ENCODE peak calls at places on chromosomes 12 and 14, in six cellular contexts. D, N, W, I, S and P are unnamed samples.
A peak's percentile ranks its signal among the peaks of the same experiment; 100 is the strongest.

GRCh38 chr12:108572166-108572790 is 9.9 kb downstream of the ISCU start:
- DNase-seq in I (no peak), D (peak; percentile 90), N (peak; percentile 16), S (no peak), W (peak; percentile 34), P (no peak)

GRCh38 chr14:93045211-93045674 is 70.5 kb downstream of the ITPK1 start:
- DNase-seq in S (no peak), W (no peak), D (no peak), I (no peak), N (no peak), P (no peak)

GRCh38 chr12:74171478-74171909 is 366.1 kb upstream of the ATXN7L3B start:
- DNase-seq in W (no peak), N (no peak), I (no peak), D (no peak), S (peak; percentile 44), P (no peak)

GRCh38 chr12:93741741-93742085 is 64.5 kb downstream of the CRADD start:
- DNase-seq in S (no peak), I (no peak), W (no peak), N (no peak), D (no peak), P (no peak)

GRCh38 chr14:104676694-104677505 is 12.5 kb upstream of the INF2 start:
- DNase-seq in I (no peak), W (no peak), S (no peak), D (no peak), N (no peak), P (no peak)

GRCh38 chr14:72514660-72515025 is 379.3 kb downstream of the DPF3 start:
- DNase-seq in N (no peak), D (no peak), I (no peak), S (no peak), W (no peak), P (no peak)

GRCh38 chr12:65902504-65902903 is 78.2 kb downstream of the HMGA2 start:
- DNase-seq in I (no peak), N (no peak), S (no peak), W (no peak), D (no peak), P (no peak)

GRCh38 chr12:65487679-65488078 is 209.2 kb downstream of the MSRB3 start:
- DNase-seq in S (no peak), W (no peak), N (no peak), D (no peak), I (no peak), P (no peak)

GRCh38 chr12:89936631-89937030 is 228.0 kb upstream of the ATP2B1 start:
- DNase-seq in S (no peak), W (no peak), D (no peak), N (no peak), I (no peak), P (no peak)

GRCh38 chr12:102479099-102479887 is 1.1 kb downstream of the IGF1 start:
- DNase-seq in D (peak; percentile 62), W (peak; percentile 89), S (no peak), N (no peak), I (no peak), P (no peak)

GRCh38 chr14:30223966-30224365 is 296.3 kb upstream of the PRKD1 start:
- DNase-seq in N (no peak), S (no peak), I (peak; percentile 74), D (no peak), W (no peak), P (no peak)

GRCh38 chr14:38208825-38209562 is 1.3 kb downstream of the SSTR1 start:
- DNase-seq in W (no peak), S (peak; percentile 63), I (no peak), D (no peak), N (no peak), P (no peak)

GRCh38 chr14:21278632-21279031 is 1.3 kb upstream of the RPGRIP1 start:
- DNase-seq in I (no peak), N (no peak), W (no peak), S (no peak), D (no peak), P (no peak)

GRCh38 chr12:55842681-55843429 is at the start of gene MMP19:
- DNase-seq in S (no peak), D (no peak), N (no peak), W (no peak), I (no peak), P (no peak)

GRCh38 chr14:104967144-104967413 is 11.1 kb downstream of the AHNAK2 start:
- DNase-seq in N (no peak), D (no peak), W (no peak), S (peak; percentile 68), I (no peak), P (no peak)

GRCh38 chr12:131113562-131113961 is 159.9 kb downstream of the ADGRD1 start:
- DNase-seq in I (no peak), S (peak; percentile 25), N (no peak), D (no peak), W (no peak), P (no peak)

GRCh38 chr14:75306917-75307699 is 28.5 kb downstream of the FOS start:
- DNase-seq in I (no peak), N (peak; percentile 87), D (no peak), S (no peak), W (peak; percentile 10), P (peak; percentile 44)

GRCh38 chr14:45361727-45362126 is 108.7 kb upstream of the MIS18BP1 start:
- DNase-seq in W (no peak), I (no peak), S (no peak), D (no peak), N (no peak), P (no peak)

GRCh38 chr14:23005451-23005850 is 4.5 kb downstream of the C14orf93 start:
- DNase-seq in I (no peak), D (no peak), W (no peak), S (no peak), N (no peak), P (no peak)

GRCh38 chr12:9106067-9106466 is 9.7 kb downstream of the A2M start:
- DNase-seq in W (no peak), D (no peak), S (no peak), N (no peak), I (no peak), P (no peak)

GRCh38 chr14:88166616-88167015 is 156.5 kb downstream of the KCNK10 start:
- DNase-seq in N (no peak), D (no peak), I (no peak), W (no peak), S (no peak), P (no peak)

GRCh38 chr12:24861751-24862575 is 86.9 kb downstream of the BCAT1 start:
- DNase-seq in N (no peak), S (no peak), W (peak; percentile 73), I (no peak), D (no peak), P (no peak)

GRCh38 chr14:36556811-36557433 is 25.5 kb downstream of the NKX2-8 start:
- DNase-seq in I (no peak), D (no peak), S (no peak), N (peak; percentile 30), W (no peak), P (peak; percentile 12)

GRCh38 chr12:98420403-98420800 is 95.0 kb upstream of the TMPO start:
- DNase-seq in S (no peak), W (no peak), D (no peak), I (no peak), N (no peak), P (no peak)

GRCh38 chr12:111685811-111686573 is at the start of the genes ACAD10 and BRAP:
- DNase-seq in W (peak; percentile 88), D (peak; percentile 89), I (peak; percentile 90), S (peak; percentile 89), N (peak; percentile 97), P (peak; percentile 90)

GRCh38 chr12:111685322-111685810 is 390 bp downstream of the BRAP start:
- DNase-seq in S (no peak), W (no peak), N (peak; percentile 17), I (no peak), D (no peak), P (no peak)

GRCh38 chr12:111687255-111687654 is 1.4 kb downstream of the ACAD10 start:
- DNase-seq in I (no peak), N (peak; percentile 77), S (no peak), W (peak; percentile 46), D (peak; percentile 5), P (peak; percentile 33)

GRCh38 chr12:111687952-111688351 is 2.1 kb downstream of the ACAD10 start:
- DNase-seq in D (no peak), S (no peak), W (no peak), I (no peak), N (no peak), P (no peak)

DNA sequence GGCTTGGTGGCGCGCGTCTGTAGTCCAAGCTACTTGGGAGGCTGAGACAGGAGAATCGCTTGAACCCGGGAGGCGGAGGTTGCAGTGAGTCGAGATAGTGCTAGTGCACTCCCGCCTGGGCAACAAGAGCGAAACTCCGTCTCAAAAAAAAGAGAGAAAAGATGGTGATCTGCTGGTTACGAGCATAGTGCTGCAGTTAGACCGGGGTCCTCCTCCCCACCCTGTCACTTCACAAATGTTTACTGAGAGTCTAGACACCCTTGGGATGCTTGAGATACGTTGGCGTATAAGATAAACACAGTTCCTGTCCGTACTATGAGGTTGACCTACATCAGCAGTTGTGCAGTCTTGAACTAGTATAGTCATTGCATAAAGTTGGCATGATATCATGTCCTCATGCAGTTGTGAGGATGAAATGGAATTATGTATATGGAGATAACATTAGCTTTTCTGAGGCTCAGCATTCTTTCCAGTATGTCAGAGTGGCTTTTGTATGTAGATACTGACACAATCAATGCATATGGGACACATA is 787 bp downstream of the ACAD10 start:
- DNase-seq in I (no peak), D (no peak), W (no peak), N (peak; percentile 11), S (no peak), P (no peak)
- H3K4me3 ChIP-seq in I (peak overlapping the region; percentile 97), D (peak overlapping the region; percentile 99), W (peak overlapping the region; percentile 93), N (peak overlapping the region; percentile 79), S (peak overlapping the region; percentile 83), P (peak overlapping the region; percentile 98)

DNA sequence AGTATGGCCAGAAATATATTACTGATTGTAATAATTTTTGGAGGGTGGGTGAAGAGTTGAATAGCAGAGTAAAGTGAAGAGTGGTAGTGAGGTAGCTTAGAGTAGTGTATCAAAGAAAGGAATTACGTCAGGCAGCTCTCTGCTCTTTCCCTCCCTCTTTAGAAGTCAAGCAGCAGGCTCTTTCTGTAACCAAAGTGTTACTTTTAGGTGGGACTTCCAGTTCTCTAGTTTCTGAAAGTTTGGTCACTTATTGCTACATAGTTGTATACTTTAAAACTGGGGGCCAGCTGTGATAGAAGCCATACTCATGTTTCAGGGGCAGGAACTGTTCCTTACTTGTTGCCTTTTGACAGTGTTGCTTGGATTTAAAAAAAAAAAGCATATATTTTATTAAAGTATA is 30.6 kb downstream of the ATF7IP start:
- DNase-seq in D (peak; percentile 45), S (no peak), N (peak; percentile 51), W (no peak), I (no peak), P (no peak)
- H3K4me3 ChIP-seq in D (no peak overlapping the region), S (no peak overlapping the region), N (peak overlapping the region; percentile 29), W (no peak overlapping the region), I (no peak overlapping the region), P (no peak overlapping the region)

DNA sequence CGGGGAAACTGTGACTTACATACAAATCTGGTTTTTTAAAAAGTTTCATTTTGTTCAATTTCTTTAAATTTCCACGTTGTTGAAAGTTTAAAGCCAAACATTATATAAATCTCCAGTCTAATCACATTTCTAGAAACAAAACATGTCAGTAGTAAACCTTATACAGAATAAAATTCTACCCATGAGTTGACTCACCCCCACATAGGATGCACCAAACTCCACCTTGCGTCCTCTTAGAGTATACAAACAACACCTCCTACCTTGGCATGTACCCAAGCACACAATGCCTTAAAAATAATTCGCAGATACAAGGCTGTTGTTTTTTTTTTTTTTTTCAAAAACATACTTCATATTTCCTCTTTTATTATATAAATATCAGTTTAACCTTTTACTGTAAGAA is 3.4 kb downstream of the FBXL14 start:
- DNase-seq in W (peak; percentile 63), I (peak; percentile 43), D (no peak), N (peak; percentile 54), S (no peak), P (no peak)
- H3K4me3 ChIP-seq in W (peak overlapping the region; percentile 1), I (no peak overlapping the region), D (peak overlapping the region; percentile 66), N (peak overlapping the region; percentile 86), S (no peak overlapping the region), P (no peak overlapping the region)

GRCh38 chr12:132582058-132582420 is 28.3 kb downstream of the LRCOL1 start:
- DNase-seq in N (no peak), D (no peak), I (no peak), W (no peak), S (no peak), P (no peak)
- H3K4me3 ChIP-seq in N (no peak overlapping the region), D (no peak overlapping the region), I (no peak overlapping the region), W (no peak overlapping the region), S (no peak overlapping the region), P (no peak overlapping the region)